ENCODE peak calls at places on chromosomes 3 and 15, in nine cellular contexts. F, Q, T, W, X, K, B, N and Z are unnamed samples.

GRCh38 chr15:31236184-31237041 is 90.2 kb upstream of the KLF13 start:
- DNase-seq in F (peak; percentile 96), Q (peak; percentile 29), T (peak; percentile 71), W (peak; percentile 85), X (peak; percentile 66), K (peak; percentile 64), B (peak; percentile 85), N (peak; percentile 87), Z (peak; percentile 96)

GRCh38 chr3:28906561-28907310 is 374.1 kb upstream of the RBMS3 start:
- DNase-seq in F (no peak), Q (no peak), T (no peak), W (no peak), X (no peak), K (no peak), B (no peak), N (no peak), Z (no peak)

GRCh38 chr3:58093573-58094195 is 85.5 kb downstream of the FLNB start:
- DNase-seq in F (no peak), Q (no peak), T (no peak), W (peak; percentile 52), X (no peak), K (no peak), B (no peak), N (no peak), Z (peak; percentile 21)

GRCh38 chr3:66816110-66816761 is 181.9 kb upstream of the KBTBD8 start:
- DNase-seq in F (no peak), Q (no peak), T (no peak), W (peak; percentile 47), X (no peak), K (peak; percentile 36), B (no peak), N (no peak), Z (no peak)

GRCh38 chr3:24608701-24609387 is 114.2 kb upstream of the THRB start:
- DNase-seq in F (no peak), Q (no peak), T (no peak), W (no peak), X (no peak), K (no peak), B (no peak), N (no peak), Z (no peak)

GRCh38 chr15:51931638-51932037 is 39.9 kb downstream of the LEO1 start:
- DNase-seq in F (no peak), Q (no peak), T (no peak), W (no peak), X (no peak), K (no peak), B (no peak), N (no peak), Z (no peak)

GRCh38 chr15:32687556-32687955 is 30.2 kb upstream of the GREM1 start:
- DNase-seq in F (no peak), Q (no peak), T (no peak), W (peak; percentile 75), X (no peak), K (no peak), B (no peak), N (no peak), Z (no peak)

GRCh38 chr3:57971975-57972374 is 36.2 kb upstream of the FLNB start:
- DNase-seq in F (no peak), Q (no peak), T (peak; percentile 97), W (no peak), X (peak; percentile 80), K (no peak), B (no peak), N (no peak), Z (no peak)

GRCh38 chr3:126130081-126130855 is 46.3 kb upstream of the SLC41A3 start:
- DNase-seq in F (peak; percentile 91), Q (no peak), T (peak; percentile 13), W (no peak), X (peak; percentile 66), K (no peak), B (peak; percentile 29), N (peak; percentile 48), Z (peak; percentile 47)

GRCh38 chr3:117669761-117670160 is 960.2 kb downstream of the TUSC7 start:
- DNase-seq in F (no peak), Q (no peak), T (no peak), W (no peak), X (no peak), K (no peak), B (no peak), N (no peak), Z (no peak)

GRCh38 chr3:129605593-129606521 is 619 bp downstream of the PLXND1 start:
- DNase-seq in F (no peak), Q (peak; percentile 32), T (no peak), W (peak; percentile 61), X (peak; percentile 50), K (no peak), B (peak; percentile 80), N (no peak), Z (no peak)

GRCh38 chr3:126147147-126147931 is 33.0 kb downstream of the ALDH1L1 start:
- DNase-seq in F (peak; percentile 91), Q (no peak), T (peak; percentile 3), W (no peak), X (no peak), K (no peak), B (no peak), N (peak; percentile 44), Z (peak; percentile 52)

GRCh38 chr15:34349769-34350168 is 6.7 kb downstream of the NUTM1 start:
- DNase-seq in F (no peak), Q (no peak), T (no peak), W (no peak), X (no peak), K (no peak), B (no peak), N (no peak), Z (no peak)

GRCh38 chr3:138936763-138937689 is 9.9 kb downstream of the FOXL2 start:
- DNase-seq in F (no peak), Q (no peak), T (no peak), W (no peak), X (no peak), K (no peak), B (peak; percentile 85), N (no peak), Z (no peak)

GRCh38 chr3:111541911-111542483 is at the start of gene CD96:
- DNase-seq in F (no peak), Q (no peak), T (peak; percentile 26), W (no peak), X (peak; percentile 27), K (no peak), B (no peak), N (no peak), Z (no peak)

GRCh38 chr3:49634736-49635135 is 39.4 kb upstream of the APEH start:
- DNase-seq in F (no peak), Q (no peak), T (no peak), W (no peak), X (no peak), K (no peak), B (no peak), N (no peak), Z (no peak)

GRCh38 chr15:92747047-92747446 is 91.5 kb upstream of the FAM174B start:
- DNase-seq in F (no peak), Q (no peak), T (no peak), W (no peak), X (no peak), K (no peak), B (no peak), N (no peak), Z (no peak)

GRCh38 chr15:55197362-55197705 is 593 bp upstream of the RSL24D1 start:
- DNase-seq in F (no peak), Q (no peak), T (no peak), W (no peak), X (no peak), K (no peak), B (no peak), N (no peak), Z (no peak)

GRCh38 chr15:100284701-100285100 is 57.1 kb downstream of the ADAMTS17 start:
- DNase-seq in F (peak; percentile 94), Q (peak; percentile 56), T (peak; percentile 36), W (no peak), X (peak; percentile 36), K (no peak), B (peak; percentile 92), N (no peak), Z (peak; percentile 90)

GRCh38 chr3:154844863-154845262 is 235.3 kb upstream of the MME start:
- DNase-seq in F (no peak), Q (no peak), T (no peak), W (no peak), X (no peak), K (no peak), B (no peak), N (no peak), Z (no peak)

GRCh38 chr3:159922861-159923312 is 65.7 kb upstream of the IL12A start:
- DNase-seq in F (peak; percentile 70), Q (no peak), T (no peak), W (no peak), X (no peak), K (no peak), B (no peak), N (no peak), Z (no peak)

GRCh38 chr3:100753846-100754245 is 44.6 kb downstream of the TFG start:
- DNase-seq in F (no peak), Q (no peak), T (no peak), W (no peak), X (no peak), K (no peak), B (no peak), N (no peak), Z (no peak)

GRCh38 chr3:113278599-113278955 is 67.2 kb downstream of the BOC start:
- DNase-seq in F (no peak), Q (no peak), T (no peak), W (no peak), X (no peak), K (no peak), B (no peak), N (no peak), Z (no peak)
- TF ChIP-seq CTCF in F (no peak), Q (no peak), T (no peak), W (no peak), X (no peak), K (no peak), B (no peak), N (no peak), Z (no peak)

GRCh38 chr3:9340450-9341009 is 22.3 kb upstream of the THUMPD3 start:
- DNase-seq in F (no peak), Q (no peak), T (no peak), W (peak; percentile 62), X (no peak), K (peak; percentile 41), B (no peak), N (no peak), Z (no peak)
- TF ChIP-seq EP300 in F (no peak), Q (no peak), T (no peak), W (no peak), X (no peak), K (no peak), B (no peak), N (no peak), Z (no peak)

GRCh38 chr3:39724233-39724846 is 85.1 kb upstream of the MYRIP start:
- DNase-seq in F (no peak), Q (no peak), T (no peak), W (no peak), X (no peak), K (no peak), B (no peak), N (no peak), Z (no peak)
- TF ChIP-seq CTCF in F (peak; percentile 19), Q (no peak), T (peak; percentile 20), W (no peak), X (peak; percentile 51), K (peak; percentile 60), B (no peak), N (no peak), Z (no peak)

DNA sequence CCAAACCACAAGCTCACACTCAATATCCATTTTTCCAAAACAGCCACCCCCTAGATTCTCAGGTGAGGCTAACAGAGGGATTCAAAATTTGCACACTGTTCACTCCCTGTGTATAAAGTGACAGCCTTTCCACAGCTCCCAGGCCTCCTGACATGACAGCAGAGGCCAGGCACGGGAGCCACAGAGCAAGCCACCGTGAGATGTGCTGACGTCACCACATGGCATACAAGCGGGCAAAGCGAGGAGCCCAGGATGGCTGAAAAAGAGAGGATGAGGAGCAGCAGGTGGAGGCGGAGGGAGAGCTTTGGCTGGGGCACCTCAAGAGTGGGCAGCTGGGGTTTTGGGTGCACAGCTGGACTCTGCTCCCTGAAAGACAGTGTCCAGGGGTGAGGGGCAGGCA is 27.1 kb downstream of the EHD4 start:
- DNase-seq in F (no peak), Q (no peak), T (no peak), W (no peak), X (no peak), K (no peak), B (no peak), N (peak; percentile 58), Z (no peak)
- TF ChIP-seq EP300 in F (no peak), Q (no peak), T (no peak), W (no peak), X (no peak), K (no peak), B (no peak), N (no peak), Z (no peak)